ENCODE peak calls at places on chromosomes 6 and 20, in seven cellular contexts. L is H7, O is H9, N is adrenal gland, S is HL-60, C is IMR-90, M is pancreas. H is an unnamed sample.

GRCh38 chr6:130503146-130503545 is 137.3 kb downstream of the TMEM200A start:
- DNase-seq in N (no peak), S (no peak), C (peak; percentile 71), L (no peak), O (no peak), M (no peak), H (no peak)

GRCh38 chr20:45320948-45321595 is 13.0 kb upstream of the MATN4 start:
- DNase-seq in N (no peak), L (no peak), O (no peak), C (no peak), M (no peak), S (peak; percentile 80), H (no peak)

GRCh38 chr20:31678389-31679356 is 41.0 kb downstream of the COX4I2 start:
- DNase-seq in M (no peak), C (no peak), O (no peak), S (no peak), L (no peak), N (peak; percentile 79), H (no peak)

GRCh38 chr20:1860446-1860845 is 34.8 kb upstream of the SIRPA start:
- DNase-seq in L (no peak), M (no peak), N (no peak), S (no peak), O (no peak), C (peak; percentile 74), H (no peak)

GRCh38 chr6:168385380-168385779 is 55.6 kb upstream of the SMOC2 start:
- DNase-seq in O (no peak), N (no peak), M (no peak), C (no peak), S (no peak), L (no peak), H (no peak)

GRCh38 chr20:62427172-62428007 is at the start of gene RBBP8NL:
- DNase-seq in L (peak; percentile 90), C (no peak), N (no peak), S (no peak), O (peak; percentile 93), M (peak; percentile 94), H (peak; percentile 93)

GRCh38 chr20:32565735-32566032 is 19.4 kb downstream of the NOL4L start:
- DNase-seq in N (no peak), S (no peak), M (no peak), O (no peak), L (no peak), C (no peak), H (no peak)

GRCh38 chr20:2814587-2815051 is at the start of gene C20orf141:
- DNase-seq in O (no peak), N (peak; percentile 68), S (no peak), C (peak; percentile 99), M (no peak), L (peak; percentile 33), H (no peak)

GRCh38 chr6:5751525-5752252 is 255.0 kb downstream of the NRN1 start:
- DNase-seq in M (no peak), O (no peak), N (no peak), S (no peak), L (no peak), C (peak; percentile 23), H (no peak)

GRCh38 chr6:7550433-7550801 is 8.9 kb downstream of the DSP start:
- DNase-seq in N (no peak), M (no peak), O (no peak), S (no peak), L (no peak), C (no peak), H (no peak)
- H3K27me3 ChIP-seq in N (no peaks in the 10 kb centered on the region), M (no peaks in the 10 kb centered on the region), O (no peaks in the 10 kb centered on the region), S (peaks cover 5% of the 10 kb centered on the region), L (no peaks in the 10 kb centered on the region), C (no peaks in the 10 kb centered on the region), H (no peaks in the 10 kb centered on the region)

GRCh38 chr20:33645421-33645820 is 16.7 kb upstream of the C20orf144 start:
- DNase-seq in C (no peak), L (no peak), M (no peak), N (no peak), S (no peak), O (no peak), H (no peak)

GRCh38 chr20:33647603-33648395 is 14.3 kb upstream of the C20orf144 start:
- DNase-seq in O (no peak), M (no peak), C (peak; percentile 31), N (no peak), L (peak; percentile 48), S (no peak), H (no peak)

GRCh38 chr20:33645072-33645358 is 17.1 kb upstream of the C20orf144 start:
- DNase-seq in S (no peak), M (no peak), L (no peak), N (no peak), C (no peak), O (no peak), H (no peak)

GRCh38 chr20:33646191-33646590 is 15.9 kb upstream of the C20orf144 start:
- DNase-seq in S (no peak), O (no peak), N (no peak), L (no peak), C (no peak), M (no peak), H (no peak)

GRCh38 chr20:33644313-33645071 is 17.6 kb upstream of the C20orf144 start:
- DNase-seq in S (no peak), N (no peak), C (no peak), O (no peak), L (peak; percentile 37), M (no peak), H (no peak)
- H3K27me3 ChIP-seq in S (no peaks in the 10 kb centered on the region), N (no peaks in the 10 kb centered on the region), C (no peaks in the 10 kb centered on the region), O (no peaks in the 10 kb centered on the region), L (no peaks in the 10 kb centered on the region), M (no peaks in the 10 kb centered on the region), H (no peaks in the 10 kb centered on the region)

GRCh38 chr20:59678286-59678685 is 73.9 kb downstream of the PHACTR3 start:
- DNase-seq in O (no peak), M (no peak), L (no peak), C (no peak), N (no peak), S (no peak), H (no peak)
- H3K27me3 ChIP-seq in O (no peaks in the 10 kb centered on the region), M (no peaks in the 10 kb centered on the region), L (no peaks in the 10 kb centered on the region), C (no peaks in the 10 kb centered on the region), N (no peaks in the 10 kb centered on the region), S (no peaks in the 10 kb centered on the region), H (no peaks in the 10 kb centered on the region)

GRCh38 chr6:108174371-108175175 is 8.8 kb downstream of the NR2E1 start:
- DNase-seq in S (peak; percentile 48), C (peak; percentile 44), L (peak; percentile 88), N (no peak), O (peak; percentile 85), M (no peak), H (no peak)
- H3K27me3 ChIP-seq in S (peaks cover 67% of the 10 kb centered on the region), C (peaks cover 76% of the 10 kb centered on the region), L (peaks cover 94% of the 10 kb centered on the region), N (peaks cover 65% of the 10 kb centered on the region), O (peaks cover 81% of the 10 kb centered on the region), M (no peaks in the 10 kb centered on the region), H (peaks cover 9% of the 10 kb centered on the region)

DNA sequence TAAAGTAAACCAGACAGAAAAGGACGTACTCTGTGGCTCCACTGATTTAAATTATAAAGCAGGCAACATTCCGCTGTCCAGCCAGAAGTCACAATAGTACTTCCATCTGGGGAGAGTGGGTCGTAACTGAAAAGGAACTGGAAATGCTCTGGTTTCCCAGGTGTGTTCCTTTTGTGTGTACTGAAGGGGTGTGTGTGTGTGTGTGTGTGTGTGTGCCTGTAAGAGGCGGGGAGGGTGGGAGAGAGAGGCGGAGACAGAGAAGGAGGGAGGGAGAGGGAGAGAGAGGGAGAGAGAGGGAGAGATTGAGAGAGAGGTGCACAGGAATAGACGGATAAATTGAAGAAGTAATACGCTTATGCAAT is 178.4 kb upstream of the ZNF184 start:
- DNase-seq in N (no peak), O (peak; percentile 68), M (no peak), C (no peak), S (no peak), L (peak; percentile 68), H (no peak)
- H3K27me3 ChIP-seq in N (peaks cover 26% of the 10 kb centered on the region), O (no peaks in the 10 kb centered on the region), M (peaks cover 5% of the 10 kb centered on the region), C (no peaks in the 10 kb centered on the region), S (no peaks in the 10 kb centered on the region), L (no peaks in the 10 kb centered on the region), H (no peaks in the 10 kb centered on the region)

GRCh38 chr20:53362736-53363135 is 230.9 kb downstream of the ZNF217 start:
- DNase-seq in N (no peak), S (no peak), O (no peak), M (no peak), L (no peak), C (no peak), H (no peak)
- H3K27me3 ChIP-seq in N (no peaks in the 10 kb centered on the region), S (no peaks in the 10 kb centered on the region), O (no peaks in the 10 kb centered on the region), M (no peaks in the 10 kb centered on the region), L (no peaks in the 10 kb centered on the region), C (no peaks in the 10 kb centered on the region), H (no peaks in the 10 kb centered on the region)